ENCODE peak calls at places on chromosomes 11 and 22, in five cellular contexts. C, E, D, F and N are unnamed samples.

GRCh38 chr11:108432783-108433182 is 34.5 kb downstream of the C11orf65 start:
- DNase-seq in C (no peak), E (peak), F (no peak), D (no peak), N (no peak)

GRCh38 chr11:103656382-103656781 is 380.1 kb upstream of the DDI1 start:
- DNase-seq in F (no peak), D (no peak), C (no peak), E (no peak), N (no peak)

GRCh38 chr22:45212992-45213751 is 27.5 kb downstream of the KIAA0930 start:
- DNase-seq in E (peak), D (no peak), C (no peak), F (no peak), N (no peak)

GRCh38 chr11:33779849-33780528 is 5.7 kb upstream of the FBXO3 start:
- DNase-seq in E (peak), D (no peak), F (peak), C (peak), N (no peak)

GRCh38 chr22:23067023-23067650 is 3.2 kb upstream of the GNAZ start:
- DNase-seq in F (no peak), D (no peak), C (no peak), E (no peak), N (no peak)

GRCh38 chr11:1303196-1303821 is 6.1 kb downstream of the TOLLIP start:
- DNase-seq in C (no peak), F (no peak), E (no peak), D (peak), N (no peak)

GRCh38 chr11:18171377-18172000 is 1.1 kb upstream of the MRGPRX4 start:
- DNase-seq in C (no peak), F (peak), E (peak), D (no peak), N (no peak)

GRCh38 chr11:83569134-83569805 is 283.1 kb upstream of the CCDC90B start:
- DNase-seq in E (no peak), F (no peak), D (no peak), C (no peak), N (no peak)

GRCh38 chr11:124917115-124917637 is 1.9 kb upstream of the HEPN1 start:
- DNase-seq in F (peak), E (peak), D (no peak), C (no peak), N (no peak)

GRCh38 chr11:128506384-128506783 is 81.0 kb downstream of the ETS1 start:
- DNase-seq in E (no peak), F (no peak), C (no peak), D (no peak), N (no peak)

GRCh38 chr11:102517670-102518069 is 12.9 kb downstream of the MMP7 start:
- DNase-seq in C (no peak), F (no peak), D (no peak), E (no peak), N (no peak)

GRCh38 chr11:106971864-106972263 is 46.4 kb downstream of the GUCY1A2 start:
- DNase-seq in D (no peak), C (no peak), E (no peak), F (no peak), N (no peak)

GRCh38 chr22:46538816-46539163 is 1.4 kb upstream of the CELSR1 start:
- DNase-seq in E (peak), D (no peak), C (no peak), F (peak), N (no peak)

GRCh38 chr11:111908639-111909305 is 2.8 kb downstream of the CRYAB start:
- DNase-seq in F (no peak), D (no peak), E (no peak), C (no peak), N (no peak)

GRCh38 chr11:13966486-13966885 is 4.0 kb downstream of the SPON1 start:
- DNase-seq in E (no peak), D (no peak), C (no peak), F (no peak), N (no peak)

GRCh38 chr11:16791494-16791961 is 53.1 kb downstream of the C11orf58 start:
- DNase-seq in C (peak), D (peak), F (peak), E (peak), N (no peak)

GRCh38 chr22:46813816-46814597 is 51.6 kb downstream of the TBC1D22A start:
- DNase-seq in D (peak), F (peak), C (no peak), E (peak), N (no peak)

GRCh38 chr22:50306753-50307749 is at the start of gene PLXNB2:
- DNase-seq in D (peak), E (peak), C (no peak), F (peak), N (no peak)